ENCODE peak calls at places on chromosomes 13 and 19, in eight cellular contexts. One of them, this sample, is unnamed.

GRCh38 chr13:98450012-98450411 is 126.9 kb downstream of the STK24 start:
- DNase-seq in stomach: no peak
- DNase-seq in H1: no peak
- DNase-seq in esophagus muscularis mucosa: no peak
- DNase-seq in upper lobe of left lung: no peak
- DNase-seq in sigmoid colon: no peak
- DNase-seq in suprapubic skin: no peak
- DNase-seq in GM12878: no peak
- DNase-seq in this sample: no peak

GRCh38 chr13:113630296-113630695 is 27.7 kb downstream of the ATP4B start:
- DNase-seq in GM12878: no peak
- DNase-seq in esophagus muscularis mucosa: no peak
- DNase-seq in H1: no peak
- DNase-seq in stomach: no peak
- DNase-seq in sigmoid colon: peak
- DNase-seq in suprapubic skin: peak
- DNase-seq in upper lobe of left lung: no peak
- DNase-seq in this sample: no peak

GRCh38 chr13:46321494-46322225 is 65.4 kb downstream of the RUBCNL start:
- DNase-seq in H1: peak
- DNase-seq in suprapubic skin: no peak
- DNase-seq in sigmoid colon: no peak
- DNase-seq in stomach: peak
- DNase-seq in GM12878: peak
- DNase-seq in upper lobe of left lung: no peak
- DNase-seq in esophagus muscularis mucosa: no peak
- DNase-seq in this sample: peak

GRCh38 chr13:113064534-113065405 is 40.8 kb upstream of the F7 start:
- DNase-seq in GM12878: no peak
- DNase-seq in H1: no peak
- DNase-seq in upper lobe of left lung: no peak
- DNase-seq in stomach: no peak
- DNase-seq in suprapubic skin: no peak
- DNase-seq in sigmoid colon: no peak
- DNase-seq in esophagus muscularis mucosa: no peak
- DNase-seq in this sample: no peak

GRCh38 chr13:77502104-77502720 is 33.3 kb upstream of the SCEL start:
- DNase-seq in GM12878: no peak
- DNase-seq in stomach: no peak
- DNase-seq in suprapubic skin: no peak
- DNase-seq in H1: no peak
- DNase-seq in sigmoid colon: no peak
- DNase-seq in upper lobe of left lung: no peak
- DNase-seq in esophagus muscularis mucosa: no peak
- DNase-seq in this sample: no peak

GRCh38 chr13:113109151-113110047 is 3.8 kb downstream of the F7 start:
- DNase-seq in GM12878: no peak
- DNase-seq in stomach: no peak
- DNase-seq in esophagus muscularis mucosa: no peak
- DNase-seq in suprapubic skin: peak
- DNase-seq in H1: peak
- DNase-seq in upper lobe of left lung: peak
- DNase-seq in sigmoid colon: peak
- DNase-seq in this sample: no peak

GRCh38 chr19:5621945-5622464 is 571 bp downstream of the SAFB2 start:
- DNase-seq in GM12878: no peak
- DNase-seq in suprapubic skin: no peak
- DNase-seq in stomach: no peak
- DNase-seq in sigmoid colon: peak
- DNase-seq in esophagus muscularis mucosa: no peak
- DNase-seq in upper lobe of left lung: no peak
- DNase-seq in H1: peak
- DNase-seq in this sample: peak

GRCh38 chr13:95494082-95494681 is 58.3 kb upstream of the CLDN10 start:
- DNase-seq in sigmoid colon: no peak
- DNase-seq in stomach: no peak
- DNase-seq in GM12878: no peak
- DNase-seq in esophagus muscularis mucosa: no peak
- DNase-seq in upper lobe of left lung: no peak
- DNase-seq in H1: no peak
- DNase-seq in suprapubic skin: no peak
- DNase-seq in this sample: no peak

GRCh38 chr13:70173236-70173959 is 65.1 kb upstream of the KLHL1 start:
- DNase-seq in H1: no peak
- DNase-seq in suprapubic skin: no peak
- DNase-seq in GM12878: no peak
- DNase-seq in sigmoid colon: no peak
- DNase-seq in esophagus muscularis mucosa: no peak
- DNase-seq in upper lobe of left lung: no peak
- DNase-seq in stomach: no peak
- DNase-seq in this sample: no peak

GRCh38 chr19:47511681-47512080 is 3.2 kb downstream of the NAPA start:
- DNase-seq in esophagus muscularis mucosa: no peak
- DNase-seq in GM12878: no peak
- DNase-seq in sigmoid colon: no peak
- DNase-seq in H1: no peak
- DNase-seq in stomach: no peak
- DNase-seq in suprapubic skin: no peak
- DNase-seq in upper lobe of left lung: no peak
- DNase-seq in this sample: no peak

GRCh38 chr19:35959968-35960320 is 23.8 kb downstream of the LRFN3 start:
- DNase-seq in suprapubic skin: no peak
- DNase-seq in sigmoid colon: no peak
- DNase-seq in GM12878: no peak
- DNase-seq in esophagus muscularis mucosa: no peak
- DNase-seq in upper lobe of left lung: no peak
- DNase-seq in H1: peak
- DNase-seq in stomach: no peak
- DNase-seq in this sample: no peak

GRCh38 chr13:49026851-49027250 is 51.1 kb downstream of the FNDC3A start:
- DNase-seq in H1: no peak
- DNase-seq in stomach: no peak
- DNase-seq in upper lobe of left lung: no peak
- DNase-seq in esophagus muscularis mucosa: no peak
- DNase-seq in GM12878: no peak
- DNase-seq in suprapubic skin: no peak
- DNase-seq in sigmoid colon: no peak
- DNase-seq in this sample: no peak

GRCh38 chr13:94329754-94330551 is 149.5 kb downstream of the DCT start:
- DNase-seq in sigmoid colon: no peak
- DNase-seq in GM12878: no peak
- DNase-seq in H1: no peak
- DNase-seq in suprapubic skin: no peak
- DNase-seq in esophagus muscularis mucosa: peak
- DNase-seq in upper lobe of left lung: no peak
- DNase-seq in stomach: no peak
- DNase-seq in this sample: no peak

GRCh38 chr19:5407356-5407755 is 47.9 kb upstream of the ZNRF4 start:
- DNase-seq in suprapubic skin: no peak
- DNase-seq in upper lobe of left lung: no peak
- DNase-seq in esophagus muscularis mucosa: no peak
- DNase-seq in H1: no peak
- DNase-seq in GM12878: no peak
- DNase-seq in stomach: no peak
- DNase-seq in sigmoid colon: no peak
- DNase-seq in this sample: no peak

GRCh38 chr13:109369357-109370052 is 416.9 kb downstream of the IRS2 start:
- DNase-seq in stomach: no peak
- DNase-seq in sigmoid colon: no peak
- DNase-seq in suprapubic skin: no peak
- DNase-seq in GM12878: no peak
- DNase-seq in upper lobe of left lung: no peak
- DNase-seq in H1: no peak
- DNase-seq in esophagus muscularis mucosa: peak
- DNase-seq in this sample: no peak

GRCh38 chr13:47478985-47479384 is 522.1 kb downstream of the SUCLA2 start:
- DNase-seq in stomach: peak
- DNase-seq in esophagus muscularis mucosa: no peak
- DNase-seq in H1: no peak
- DNase-seq in sigmoid colon: no peak
- DNase-seq in GM12878: no peak
- DNase-seq in suprapubic skin: no peak
- DNase-seq in upper lobe of left lung: no peak
- DNase-seq in this sample: no peak

GRCh38 chr13:29522044-29522685 is 73.3 kb downstream of the SLC7A1 start:
- DNase-seq in H1: no peak
- DNase-seq in sigmoid colon: no peak
- DNase-seq in GM12878: no peak
- DNase-seq in suprapubic skin: no peak
- DNase-seq in upper lobe of left lung: no peak
- DNase-seq in esophagus muscularis mucosa: no peak
- DNase-seq in stomach: no peak
- DNase-seq in this sample: no peak

GRCh38 chr19:53865918-53866696 is 1.6 kb upstream of the MYADM start:
- DNase-seq in H1: peak
- DNase-seq in suprapubic skin: peak
- DNase-seq in stomach: peak
- DNase-seq in sigmoid colon: peak
- DNase-seq in esophagus muscularis mucosa: no peak
- DNase-seq in GM12878: no peak
- DNase-seq in upper lobe of left lung: peak
- DNase-seq in this sample: peak

GRCh38 chr13:24225062-24225461 is 64.5 kb downstream of the SPATA13 start:
- DNase-seq in suprapubic skin: no peak
- DNase-seq in H1: no peak
- DNase-seq in upper lobe of left lung: peak
- DNase-seq in stomach: no peak
- DNase-seq in esophagus muscularis mucosa: no peak
- DNase-seq in GM12878: no peak
- DNase-seq in sigmoid colon: no peak
- DNase-seq in this sample: no peak

GRCh38 chr13:47250141-47250540 is 353.3 kb upstream of the HTR2A start:
- DNase-seq in esophagus muscularis mucosa: no peak
- DNase-seq in H1: no peak
- DNase-seq in sigmoid colon: peak
- DNase-seq in stomach: no peak
- DNase-seq in suprapubic skin: no peak
- DNase-seq in upper lobe of left lung: no peak
- DNase-seq in GM12878: no peak
- DNase-seq in this sample: no peak

GRCh38 chr19:8988204-8988603 is 22.0 kb downstream of the MUC16 start:
- DNase-seq in sigmoid colon: no peak
- DNase-seq in stomach: no peak
- DNase-seq in H1: peak
- DNase-seq in upper lobe of left lung: no peak
- DNase-seq in esophagus muscularis mucosa: no peak
- DNase-seq in suprapubic skin: no peak
- DNase-seq in GM12878: no peak
- DNase-seq in this sample: no peak

DNA sequence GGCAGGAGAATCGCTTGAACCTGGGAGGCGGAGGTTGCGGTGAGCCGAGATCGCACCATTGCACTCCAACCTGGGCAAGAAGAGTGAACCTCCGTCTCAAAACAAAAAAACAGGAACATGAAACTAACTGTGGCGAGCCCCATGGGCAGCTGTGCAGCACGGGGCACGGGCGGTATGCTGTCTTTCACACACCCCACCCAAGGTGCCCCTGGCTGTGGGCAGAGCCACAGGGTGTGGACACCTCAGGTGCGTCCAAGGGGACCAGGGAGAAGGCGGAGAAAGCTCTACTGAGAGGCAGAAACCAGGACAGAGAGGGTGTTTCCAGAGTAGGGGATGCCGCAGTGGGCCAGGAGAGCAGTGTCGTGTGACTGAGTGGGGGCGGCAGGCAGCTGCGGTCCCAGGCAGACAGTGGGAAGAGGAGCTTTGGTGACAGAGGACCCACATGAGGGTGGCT is 29.8 kb downstream of the CARS2 start:
- DNase-seq in stomach: no peak
- DNase-seq in H1: no peak
- DNase-seq in esophagus muscularis mucosa: no peak
- DNase-seq in upper lobe of left lung: peak
- DNase-seq in suprapubic skin: no peak
- DNase-seq in GM12878: peak
- DNase-seq in sigmoid colon: no peak
- DNase-seq in this sample: peak
- TF ChIP-seq POLR2AphosphoS5 in stomach: no peak
- TF ChIP-seq POLR2AphosphoS5 in H1: no peak
- TF ChIP-seq POLR2AphosphoS5 in esophagus muscularis mucosa: no peak
- TF ChIP-seq POLR2AphosphoS5 in upper lobe of left lung: no peak
- TF ChIP-seq POLR2AphosphoS5 in suprapubic skin: no peak
- TF ChIP-seq POLR2AphosphoS5 in GM12878: no peak
- TF ChIP-seq POLR2AphosphoS5 in sigmoid colon: no peak
- TF ChIP-seq POLR2AphosphoS5 in this sample: no peak

DNA sequence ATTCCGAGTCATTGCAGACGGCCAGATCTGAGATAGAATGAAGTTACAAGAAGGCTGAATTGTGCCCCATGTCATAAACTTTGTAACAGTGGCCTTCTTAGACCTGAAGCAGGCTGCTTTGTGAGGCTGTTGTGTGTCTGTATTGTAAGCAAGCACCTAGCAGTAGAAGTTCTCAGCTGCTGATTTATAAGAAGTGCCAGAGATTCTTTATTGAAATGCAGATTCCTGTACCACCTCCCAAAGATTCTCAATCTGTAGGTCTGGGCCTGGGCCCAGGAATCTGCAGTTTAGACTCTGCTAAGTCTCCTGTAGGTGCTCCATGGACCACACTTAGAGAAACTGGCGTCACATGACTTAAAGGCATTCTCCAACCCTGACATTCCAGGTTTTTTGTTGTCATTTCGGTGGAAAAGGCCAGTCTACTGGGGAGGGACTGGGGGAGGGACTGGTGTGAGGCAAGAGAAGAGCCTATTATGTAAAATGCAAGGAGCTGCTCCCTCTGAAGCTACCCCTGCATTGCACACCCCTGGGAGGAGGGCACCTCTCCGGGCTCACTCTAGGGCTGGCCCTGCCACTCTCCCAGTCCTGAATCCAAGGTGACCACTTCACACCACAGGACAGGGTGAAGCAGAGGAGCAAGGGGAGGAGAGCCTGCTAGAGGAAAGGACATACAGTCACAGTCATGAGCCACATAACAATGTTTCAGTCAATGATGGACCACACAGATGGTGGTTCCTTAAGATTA is 769 bp upstream of the TMEM272 start:
- DNase-seq in H1: no peak
- DNase-seq in sigmoid colon: no peak
- DNase-seq in esophagus muscularis mucosa: no peak
- DNase-seq in GM12878: no peak
- DNase-seq in stomach: no peak
- DNase-seq in suprapubic skin: no peak
- DNase-seq in upper lobe of left lung: no peak
- DNase-seq in this sample: no peak
- TF ChIP-seq EP300 in H1: no peak
- TF ChIP-seq EP300 in sigmoid colon: no peak
- TF ChIP-seq EP300 in esophagus muscularis mucosa: no peak
- TF ChIP-seq EP300 in GM12878: no peak
- TF ChIP-seq EP300 in stomach: no peak
- TF ChIP-seq EP300 in suprapubic skin: no peak
- TF ChIP-seq EP300 in upper lobe of left lung: no peak
- TF ChIP-seq EP300 in this sample: no peak

GRCh38 chr13:27120811-27121210 is 50.8 kb downstream of the USP12 start:
- DNase-seq in H1: no peak
- DNase-seq in sigmoid colon: no peak
- DNase-seq in suprapubic skin: no peak
- DNase-seq in esophagus muscularis mucosa: no peak
- DNase-seq in GM12878: no peak
- DNase-seq in stomach: no peak
- DNase-seq in upper lobe of left lung: no peak
- DNase-seq in this sample: no peak
- TF ChIP-seq POLR2AphosphoS5 in H1: no peak
- TF ChIP-seq POLR2AphosphoS5 in sigmoid colon: no peak
- TF ChIP-seq POLR2AphosphoS5 in suprapubic skin: no peak
- TF ChIP-seq POLR2AphosphoS5 in esophagus muscularis mucosa: no peak
- TF ChIP-seq POLR2AphosphoS5 in GM12878: no peak
- TF ChIP-seq POLR2AphosphoS5 in stomach: no peak
- TF ChIP-seq POLR2AphosphoS5 in upper lobe of left lung: no peak
- TF ChIP-seq POLR2AphosphoS5 in this sample: no peak

GRCh38 chr19:611506-611869 is 21.8 kb downstream of the HCN2 start:
- DNase-seq in H1: no peak
- DNase-seq in stomach: no peak
- DNase-seq in GM12878: no peak
- DNase-seq in sigmoid colon: no peak
- DNase-seq in suprapubic skin: no peak
- DNase-seq in esophagus muscularis mucosa: no peak
- DNase-seq in upper lobe of left lung: no peak
- DNase-seq in this sample: no peak
- TF ChIP-seq EP300 in H1: no peak
- TF ChIP-seq EP300 in stomach: no peak
- TF ChIP-seq EP300 in GM12878: no peak
- TF ChIP-seq EP300 in sigmoid colon: no peak
- TF ChIP-seq EP300 in suprapubic skin: no peak
- TF ChIP-seq EP300 in esophagus muscularis mucosa: no peak
- TF ChIP-seq EP300 in upper lobe of left lung: no peak
- TF ChIP-seq EP300 in this sample: no peak